ENCODE peak calls at places on chromosome 15, in six cellular contexts. B, M, C, X, A and P are unnamed samples.
A peak's percentile ranks its signal among the peaks of the same experiment; 100 is the strongest.

GRCh38 chr15:67840747-67841634 is 1.1 kb upstream of the RNU6-1 start:
- DNase-seq in B (no peak), C (no peak), X (peak; percentile 75), A (peak; percentile 49), M (peak; percentile 86), P (peak; percentile 42)

GRCh38 chr15:100170280-100170654 is 171.5 kb downstream of the ADAMTS17 start:
- DNase-seq in X (no peak), M (no peak), A (no peak), B (no peak), C (no peak), P (no peak)

GRCh38 chr15:32834156-32834555 is 116.4 kb downstream of the GREM1 start:
- DNase-seq in C (no peak), A (no peak), X (no peak), M (no peak), B (no peak), P (no peak)

GRCh38 chr15:54687628-54688027 is 509.1 kb downstream of the RSL24D1 start:
- DNase-seq in B (no peak), A (no peak), C (no peak), X (no peak), M (no peak), P (no peak)

GRCh38 chr15:93049914-93050534 is 39.0 kb downstream of the RGMA start:
- DNase-seq in M (no peak), B (no peak), A (no peak), X (no peak), C (no peak), P (no peak)

GRCh38 chr15:51652084-51652668 is 29.1 kb upstream of the SCG3 start:
- DNase-seq in A (no peak), X (no peak), C (no peak), M (no peak), B (no peak), P (no peak)

GRCh38 chr15:54131410-54131809 is 153.2 kb downstream of the UNC13C start:
- DNase-seq in A (no peak), C (no peak), B (no peak), X (no peak), M (no peak), P (no peak)

GRCh38 chr15:71781179-71781964 is 29.0 kb upstream of the NR2E3 start:
- DNase-seq in M (no peak), C (no peak), A (no peak), X (no peak), B (no peak), P (no peak)

GRCh38 chr15:70436428-70436827 is 326.9 kb downstream of the UACA start:
- DNase-seq in X (no peak), M (no peak), C (peak; percentile 3), A (no peak), B (no peak), P (no peak)

GRCh38 chr15:57205999-57206398 is 170.3 kb upstream of the CGNL1 start:
- DNase-seq in C (peak; percentile 64), M (no peak), B (no peak), A (no peak), X (no peak), P (no peak)

GRCh38 chr15:98853593-98854420 is 153.8 kb downstream of the PGPEP1L start:
- DNase-seq in X (peak; percentile 75), M (no peak), A (no peak), B (no peak), C (no peak), P (no peak)

GRCh38 chr15:98648654-98649537 is 557 bp downstream of the IGF1R start:
- DNase-seq in M (no peak), A (peak; percentile 63), B (peak; percentile 58), X (peak; percentile 78), C (peak; percentile 68), P (peak; percentile 65)

GRCh38 chr15:42046597-42046996 is 25.8 kb upstream of the PLA2G4E start:
- DNase-seq in X (no peak), B (no peak), A (no peak), M (peak; percentile 38), C (no peak), P (no peak)

GRCh38 chr15:72136170-72137051 is 18.2 kb downstream of the SENP8 start:
- DNase-seq in X (no peak), B (no peak), C (no peak), M (no peak), A (no peak), P (no peak)

GRCh38 chr15:57957113-57957512 is 108.4 kb downstream of the ALDH1A2 start:
- DNase-seq in M (no peak), C (no peak), B (no peak), X (no peak), A (no peak), P (no peak)

GRCh38 chr15:96428742-96429141 is 98.2 kb downstream of the NR2F2 start:
- DNase-seq in C (no peak), A (peak; percentile 36), X (no peak), M (no peak), B (peak; percentile 28), P (no peak)

GRCh38 chr15:80132382-80132781 is 20.4 kb upstream of the FAH start:
- DNase-seq in B (no peak), C (no peak), M (no peak), A (no peak), X (no peak), P (no peak)
- TF ChIP-seq POLR2A in B (no peak), C (no peak), M (no peak), A (no peak), X (no peak), P (no peak)

GRCh38 chr15:38540516-38540915 is 24.1 kb downstream of the RASGRP1 start:
- DNase-seq in M (no peak), C (no peak), A (no peak), X (no peak), B (no peak), P (no peak)

GRCh38 chr15:38539008-38539343 is 25.6 kb downstream of the RASGRP1 start:
- DNase-seq in C (no peak), X (no peak), M (no peak), B (no peak), A (no peak), P (no peak)

GRCh38 chr15:38536201-38536676 is 28.4 kb downstream of the RASGRP1 start:
- DNase-seq in A (peak; percentile 72), B (peak; percentile 44), C (no peak), X (peak; percentile 67), M (no peak), P (no peak)

GRCh38 chr15:38541046-38541445 is 23.6 kb downstream of the RASGRP1 start:
- DNase-seq in C (no peak), M (no peak), A (no peak), X (no peak), B (no peak), P (no peak)

GRCh38 chr15:38538328-38539007 is 26.1 kb downstream of the RASGRP1 start:
- DNase-seq in X (no peak), M (no peak), C (no peak), A (no peak), B (no peak), P (no peak)
- H3K4me3 ChIP-seq in X (no peak overlapping the region), M (no peak overlapping the region), C (no peak overlapping the region), A (no peak overlapping the region), B (no peak overlapping the region), P (no peak overlapping the region)

DNA sequence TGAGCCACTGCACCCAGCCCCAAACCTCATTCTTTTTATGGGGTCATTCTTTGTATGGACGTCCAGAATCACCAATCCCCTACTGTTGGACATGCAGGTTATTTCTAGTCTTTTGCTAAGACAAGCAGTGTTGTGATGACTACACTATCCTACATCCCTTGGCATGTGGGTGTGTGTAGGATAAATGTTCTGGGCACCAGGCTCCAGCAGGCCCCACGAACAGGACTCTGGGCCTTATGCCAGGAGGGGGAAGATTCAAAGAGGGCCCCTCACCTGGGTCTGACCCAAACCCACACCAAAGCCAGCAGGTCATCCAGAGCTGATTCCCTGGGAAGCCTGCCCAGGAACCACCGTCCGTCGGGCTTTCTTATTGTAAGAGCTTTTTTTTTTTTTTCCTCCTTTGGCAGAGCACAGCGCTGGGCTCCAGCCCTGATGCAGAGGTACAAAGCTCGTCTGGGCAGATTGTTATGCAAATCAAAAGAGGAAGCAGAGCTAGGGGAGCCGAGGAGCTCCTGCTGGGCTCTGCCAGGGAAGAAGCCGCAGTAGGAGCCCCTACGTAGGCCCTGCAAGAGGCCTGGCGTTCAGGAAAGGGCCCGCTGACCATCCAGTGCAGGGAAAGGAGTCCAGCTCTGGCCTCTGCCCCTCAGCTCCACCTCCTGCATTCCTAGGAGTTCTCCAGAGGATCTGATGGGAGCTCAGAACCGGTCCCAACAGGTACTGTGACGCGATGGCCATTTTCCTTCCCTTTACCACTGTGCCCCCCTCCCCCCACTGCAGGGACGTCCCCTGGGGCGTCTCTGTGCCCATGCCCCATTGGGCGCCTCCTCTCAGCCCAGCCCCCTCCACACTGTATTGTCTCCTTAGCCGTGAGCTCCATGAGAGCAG is 29.0 kb upstream of the FURIN start:
- DNase-seq in C (peak; percentile 80), M (no peak), X (no peak), A (no peak), B (no peak), P (no peak)
- TF ChIP-seq POLR2A in C (peak; percentile 70), M (no peak), X (no peak), A (no peak), B (no peak), P (no peak)

GRCh38 chr15:74843891-74844299 is 939 bp upstream of the ULK3 start:
- DNase-seq in B (peak; percentile 34), C (no peak), M (no peak), X (no peak), A (no peak), P (peak; percentile 40)
- H3K4me3 ChIP-seq in B (peak overlapping the region; percentile 77), C (no peak overlapping the region), M (no peak overlapping the region), X (peak overlapping the region; percentile 86), A (peak overlapping the region; percentile 97), P (no peak overlapping the region)

DNA sequence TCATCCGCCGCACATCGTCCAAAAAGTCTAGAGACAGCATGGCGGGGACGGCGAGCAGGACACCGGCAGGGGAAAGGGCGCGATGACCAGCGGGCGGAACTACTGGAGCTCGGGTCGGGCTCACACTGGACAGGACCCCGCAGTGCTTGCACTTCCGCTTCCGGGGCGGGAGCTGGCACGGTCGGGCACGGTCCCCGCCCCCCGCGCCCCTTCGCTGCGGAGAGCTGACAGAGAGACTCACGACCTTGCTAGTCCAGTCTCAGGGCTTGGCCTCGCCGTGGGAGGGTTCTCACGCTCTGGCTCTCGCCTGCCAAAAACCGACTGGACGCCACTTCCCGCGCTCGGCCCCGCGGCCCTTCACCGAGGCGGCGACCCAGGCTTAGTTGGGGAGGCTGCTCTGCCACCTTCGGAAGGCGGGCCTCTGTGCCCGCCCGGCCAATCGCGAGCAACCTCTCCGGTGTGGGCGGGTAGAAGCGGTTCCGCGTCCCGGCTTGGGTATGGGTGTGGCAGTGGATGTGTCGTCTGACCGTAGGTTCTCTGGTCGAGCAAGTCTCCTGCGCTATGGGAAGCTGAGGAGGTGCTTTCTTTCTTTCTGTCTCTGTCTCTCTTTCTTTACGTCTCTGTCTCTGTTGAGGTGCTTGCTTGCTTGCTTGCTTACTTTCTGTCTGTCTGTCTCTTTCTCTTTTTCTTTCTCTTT is at the start of gene SEC11A:
- DNase-seq in M (peak; percentile 100), A (peak; percentile 96), B (peak; percentile 91), X (peak; percentile 96), C (peak; percentile 98), P (peak; percentile 90)
- TF ChIP-seq POLR2A in M (peak; percentile 94), A (peak; percentile 76), B (peak; percentile 48), X (peak; percentile 60), C (peak; percentile 95), P (peak; percentile 57)

GRCh38 chr15:43441316-43441715 is 51.6 kb downstream of the TP53BP1 start:
- DNase-seq in A (no peak), X (no peak), M (peak; percentile 23), B (no peak), C (no peak), P (no peak)
- H3K4me3 ChIP-seq in A (no peak overlapping the region), X (no peak overlapping the region), M (no peak overlapping the region), B (no peak overlapping the region), C (no peak overlapping the region), P (no peak overlapping the region)